ENCODE peak calls at places on chromosomes 3 and 15, in eight cellular contexts. One of them, this sample, is unnamed.

GRCh38 chr3:132464066-132464465 is 46.8 kb downstream of the DNAJC13 start:
- DNase-seq in HTR-8/SVneo: no peak
- DNase-seq in CD4-positive, CD25-positive, alpha-beta regulatory T cell: no peak
- DNase-seq in naive B cell: no peak
- DNase-seq in amygdala: no peak
- DNase-seq in posterior vena cava: no peak
- DNase-seq in upper lobe of right lung: no peak
- DNase-seq in astrocyte of the spinal cord: peak; percentile 54
- DNase-seq in this sample: peak; percentile 32

GRCh38 chr3:178538065-178538464 is 1.8 kb downstream of the KCNMB2 start:
- DNase-seq in posterior vena cava: no peak
- DNase-seq in CD4-positive, CD25-positive, alpha-beta regulatory T cell: no peak
- DNase-seq in naive B cell: no peak
- DNase-seq in upper lobe of right lung: no peak
- DNase-seq in HTR-8/SVneo: no peak
- DNase-seq in astrocyte of the spinal cord: no peak
- DNase-seq in amygdala: no peak
- DNase-seq in this sample: no peak

GRCh38 chr3:86948840-86949239 is 42.1 kb downstream of the VGLL3 start:
- DNase-seq in HTR-8/SVneo: no peak
- DNase-seq in astrocyte of the spinal cord: peak; percentile 63
- DNase-seq in upper lobe of right lung: no peak
- DNase-seq in naive B cell: no peak
- DNase-seq in CD4-positive, CD25-positive, alpha-beta regulatory T cell: no peak
- DNase-seq in posterior vena cava: no peak
- DNase-seq in amygdala: no peak
- DNase-seq in this sample: no peak

GRCh38 chr15:42933886-42934667 is 13.5 kb upstream of the TTBK2 start:
- DNase-seq in amygdala: no peak
- DNase-seq in CD4-positive, CD25-positive, alpha-beta regulatory T cell: no peak
- DNase-seq in naive B cell: no peak
- DNase-seq in HTR-8/SVneo: no peak
- DNase-seq in upper lobe of right lung: no peak
- DNase-seq in astrocyte of the spinal cord: no peak
- DNase-seq in posterior vena cava: no peak
- DNase-seq in this sample: no peak

GRCh38 chr15:75171408-75171807 is 30.3 kb upstream of the C15orf39 start:
- DNase-seq in posterior vena cava: peak; percentile 58
- DNase-seq in CD4-positive, CD25-positive, alpha-beta regulatory T cell: no peak
- DNase-seq in HTR-8/SVneo: no peak
- DNase-seq in amygdala: no peak
- DNase-seq in naive B cell: no peak
- DNase-seq in astrocyte of the spinal cord: peak; percentile 83
- DNase-seq in upper lobe of right lung: peak; percentile 67
- DNase-seq in this sample: peak; percentile 74

GRCh38 chr15:81941479-81941878 is 104.3 kb downstream of the MEX3B start:
- DNase-seq in CD4-positive, CD25-positive, alpha-beta regulatory T cell: no peak
- DNase-seq in upper lobe of right lung: no peak
- DNase-seq in HTR-8/SVneo: no peak
- DNase-seq in astrocyte of the spinal cord: peak; percentile 6
- DNase-seq in posterior vena cava: no peak
- DNase-seq in amygdala: no peak
- DNase-seq in naive B cell: no peak
- DNase-seq in this sample: no peak

GRCh38 chr3:112640864-112641751 is at the start of gene CCDC80:
- DNase-seq in upper lobe of right lung: no peak
- DNase-seq in CD4-positive, CD25-positive, alpha-beta regulatory T cell: no peak
- DNase-seq in posterior vena cava: no peak
- DNase-seq in HTR-8/SVneo: peak; percentile 43
- DNase-seq in amygdala: no peak
- DNase-seq in astrocyte of the spinal cord: peak; percentile 97
- DNase-seq in naive B cell: no peak
- DNase-seq in this sample: peak; percentile 88

GRCh38 chr3:52277972-52278509 is 408 bp downstream of the WDR82 start:
- DNase-seq in HTR-8/SVneo: peak; percentile 51
- DNase-seq in upper lobe of right lung: no peak
- DNase-seq in CD4-positive, CD25-positive, alpha-beta regulatory T cell: peak; percentile 66
- DNase-seq in naive B cell: peak; percentile 86
- DNase-seq in amygdala: peak; percentile 65
- DNase-seq in astrocyte of the spinal cord: peak; percentile 53
- DNase-seq in posterior vena cava: peak; percentile 89
- DNase-seq in this sample: no peak

GRCh38 chr3:138059261-138059660 is 49.3 kb downstream of the CLDN18 start:
- DNase-seq in CD4-positive, CD25-positive, alpha-beta regulatory T cell: no peak
- DNase-seq in amygdala: no peak
- DNase-seq in astrocyte of the spinal cord: no peak
- DNase-seq in HTR-8/SVneo: no peak
- DNase-seq in upper lobe of right lung: no peak
- DNase-seq in naive B cell: no peak
- DNase-seq in posterior vena cava: no peak
- DNase-seq in this sample: no peak

GRCh38 chr15:68821190-68821897 is 649 bp upstream of the ANP32A start:
- DNase-seq in posterior vena cava: no peak
- DNase-seq in naive B cell: peak; percentile 6
- DNase-seq in upper lobe of right lung: no peak
- DNase-seq in CD4-positive, CD25-positive, alpha-beta regulatory T cell: no peak
- DNase-seq in astrocyte of the spinal cord: no peak
- DNase-seq in amygdala: no peak
- DNase-seq in HTR-8/SVneo: no peak
- DNase-seq in this sample: peak; percentile 33

GRCh38 chr3:150256782-150257181 is 151.3 kb upstream of the TSC22D2 start:
- DNase-seq in CD4-positive, CD25-positive, alpha-beta regulatory T cell: no peak
- DNase-seq in HTR-8/SVneo: no peak
- DNase-seq in amygdala: no peak
- DNase-seq in astrocyte of the spinal cord: no peak
- DNase-seq in upper lobe of right lung: no peak
- DNase-seq in naive B cell: no peak
- DNase-seq in posterior vena cava: no peak
- DNase-seq in this sample: no peak

GRCh38 chr15:52005748-52006701 is 13.0 kb upstream of the MAPK6 start:
- DNase-seq in astrocyte of the spinal cord: peak; percentile 63
- DNase-seq in upper lobe of right lung: no peak
- DNase-seq in naive B cell: no peak
- DNase-seq in posterior vena cava: no peak
- DNase-seq in CD4-positive, CD25-positive, alpha-beta regulatory T cell: no peak
- DNase-seq in HTR-8/SVneo: no peak
- DNase-seq in amygdala: no peak
- DNase-seq in this sample: peak; percentile 75

GRCh38 chr15:74773329-74773728 is 8.6 kb upstream of the CSK start:
- DNase-seq in HTR-8/SVneo: no peak
- DNase-seq in naive B cell: no peak
- DNase-seq in upper lobe of right lung: no peak
- DNase-seq in CD4-positive, CD25-positive, alpha-beta regulatory T cell: no peak
- DNase-seq in posterior vena cava: no peak
- DNase-seq in amygdala: no peak
- DNase-seq in astrocyte of the spinal cord: no peak
- DNase-seq in this sample: no peak

GRCh38 chr3:97823503-97824004 is 1.7 kb downstream of the CRYBG3 start:
- DNase-seq in posterior vena cava: no peak
- DNase-seq in upper lobe of right lung: no peak
- DNase-seq in naive B cell: no peak
- DNase-seq in amygdala: peak; percentile 25
- DNase-seq in astrocyte of the spinal cord: no peak
- DNase-seq in HTR-8/SVneo: no peak
- DNase-seq in CD4-positive, CD25-positive, alpha-beta regulatory T cell: no peak
- DNase-seq in this sample: peak; percentile 4

GRCh38 chr15:42151012-42151615 is 5.3 kb downstream of the PLA2G4F start:
- DNase-seq in CD4-positive, CD25-positive, alpha-beta regulatory T cell: no peak
- DNase-seq in posterior vena cava: peak; percentile 56
- DNase-seq in amygdala: no peak
- DNase-seq in HTR-8/SVneo: no peak
- DNase-seq in upper lobe of right lung: no peak
- DNase-seq in astrocyte of the spinal cord: no peak
- DNase-seq in naive B cell: no peak
- DNase-seq in this sample: no peak

GRCh38 chr3:124438813-124439212 is 291.4 kb upstream of the UMPS start:
- DNase-seq in upper lobe of right lung: no peak
- DNase-seq in CD4-positive, CD25-positive, alpha-beta regulatory T cell: no peak
- DNase-seq in HTR-8/SVneo: no peak
- DNase-seq in astrocyte of the spinal cord: no peak
- DNase-seq in posterior vena cava: no peak
- DNase-seq in amygdala: no peak
- DNase-seq in naive B cell: no peak
- DNase-seq in this sample: no peak

GRCh38 chr3:35739181-35739809 is 100.0 kb downstream of the ARPP21 start:
- DNase-seq in HTR-8/SVneo: no peak
- DNase-seq in CD4-positive, CD25-positive, alpha-beta regulatory T cell: no peak
- DNase-seq in astrocyte of the spinal cord: no peak
- DNase-seq in naive B cell: no peak
- DNase-seq in amygdala: no peak
- DNase-seq in upper lobe of right lung: no peak
- DNase-seq in posterior vena cava: peak; percentile 76
- DNase-seq in this sample: no peak

GRCh38 chr3:179093807-179094206 is 22.2 kb upstream of the ZMAT3 start:
- DNase-seq in posterior vena cava: no peak
- DNase-seq in HTR-8/SVneo: no peak
- DNase-seq in CD4-positive, CD25-positive, alpha-beta regulatory T cell: no peak
- DNase-seq in astrocyte of the spinal cord: peak; percentile 33
- DNase-seq in amygdala: no peak
- DNase-seq in upper lobe of right lung: no peak
- DNase-seq in naive B cell: no peak
- DNase-seq in this sample: peak; percentile 37

This sample was measured in astrocyte of the hippocampus.